ENCODE peak calls at places on chromosomes 16 and 17, in ten cellular contexts. W, L, F, E, M, B, Y, G, O and I are unnamed samples.

GRCh38 chr17:76529224-76529642 is 8.3 kb downstream of the CYGB start:
- DNase-seq in W (peak), L (no peak), F (no peak), E (peak), M (peak), B (peak), Y (no peak), G (peak), O (peak), I (no peak)

GRCh38 chr17:21304091-21304490 is 19.6 kb downstream of the MAP2K3 start:
- DNase-seq in W (no peak), L (peak), F (no peak), E (no peak), M (no peak), B (no peak), Y (no peak), G (no peak), O (no peak), I (no peak)

GRCh38 chr17:71405101-71405500 is 715.7 kb upstream of the SOX9 start:
- DNase-seq in W (no peak), L (peak), F (no peak), E (no peak), M (no peak), B (no peak), Y (no peak), G (no peak), O (no peak), I (no peak)

GRCh38 chr16:89435051-89435450 is 55.3 kb downstream of the ANKRD11 start:
- DNase-seq in W (no peak), L (no peak), F (no peak), E (no peak), M (no peak), B (no peak), Y (no peak), G (no peak), O (no peak), I (no peak)

GRCh38 chr17:50261051-50261915 is 13.0 kb upstream of the TMEM92 start:
- DNase-seq in W (no peak), L (peak), F (no peak), E (no peak), M (no peak), B (no peak), Y (no peak), G (no peak), O (no peak), I (no peak)

GRCh38 chr16:20899503-20900298 is 457 bp downstream of the DCUN1D3 start:
- DNase-seq in W (no peak), L (no peak), F (no peak), E (peak), M (no peak), B (no peak), Y (no peak), G (no peak), O (no peak), I (peak)

GRCh38 chr17:8912060-8912981 is 44.8 kb upstream of the PIK3R6 start:
- DNase-seq in W (no peak), L (no peak), F (no peak), E (no peak), M (no peak), B (no peak), Y (no peak), G (no peak), O (no peak), I (no peak)

GRCh38 chr16:2147981-2148671 is at the start of gene RAB26:
- DNase-seq in W (peak), L (peak), F (peak), E (peak), M (no peak), B (peak), Y (no peak), G (no peak), O (peak), I (peak)

GRCh38 chr17:31392856-31393748 is 1.6 kb downstream of the RAB11FIP4 start:
- DNase-seq in W (no peak), L (no peak), F (no peak), E (no peak), M (no peak), B (no peak), Y (no peak), G (no peak), O (no peak), I (no peak)

GRCh38 chr16:57760357-57761160 is 25.0 kb downstream of the KATNB1 start:
- DNase-seq in W (no peak), L (no peak), F (no peak), E (no peak), M (no peak), B (no peak), Y (no peak), G (no peak), O (no peak), I (peak)

GRCh38 chr17:35476283-35476820 is 27.8 kb upstream of the SLFN13 start:
- DNase-seq in W (no peak), L (no peak), F (no peak), E (no peak), M (no peak), B (no peak), Y (no peak), G (no peak), O (no peak), I (no peak)

GRCh38 chr16:31265329-31266245 is 5.8 kb downstream of the ITGAM start:
- DNase-seq in W (no peak), L (peak), F (peak), E (peak), M (peak), B (peak), Y (no peak), G (no peak), O (no peak), I (peak)
- TF ChIP-seq CTCF in W (no peak), L (no peak), F (peak), E (no peak), M (peak), B (no peak), Y (no peak), G (no peak), O (no peak), I (no peak)

GRCh38 chr17:539766-540165 is 174.9 kb downstream of the VPS53 start:
- DNase-seq in W (no peak), L (no peak), F (no peak), E (no peak), M (no peak), B (no peak), Y (no peak), G (no peak), O (no peak), I (no peak)
- TF ChIP-seq CTCF in W (no peak), L (no peak), F (no peak), E (no peak), M (no peak), B (no peak), Y (no peak), G (no peak), O (no peak), I (no peak)

DNA sequence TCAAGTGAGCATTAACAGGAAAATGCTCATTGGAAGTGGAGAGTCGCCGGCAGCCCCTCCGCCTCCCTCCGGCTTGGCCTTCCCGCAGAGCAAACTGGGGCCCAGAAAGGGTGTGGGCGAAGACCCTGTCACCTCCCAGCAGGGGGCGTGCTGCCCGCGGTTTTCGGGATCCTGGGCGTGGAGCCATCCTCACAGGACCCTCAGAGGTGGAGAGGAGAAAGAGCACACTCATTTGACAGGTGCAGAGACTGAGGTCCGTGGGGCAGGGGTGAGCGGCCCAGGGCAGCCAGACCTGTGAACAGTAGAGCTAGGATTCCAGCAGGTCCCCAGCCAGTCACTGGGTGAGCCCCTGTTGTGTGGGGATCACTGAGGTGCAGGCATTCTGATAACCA is 1002.9 kb downstream of the KCNJ18 start:
- DNase-seq in W (peak), L (no peak), F (no peak), E (no peak), M (no peak), B (no peak), Y (no peak), G (no peak), O (no peak), I (no peak)
- TF ChIP-seq CTCF in W (no peak), L (no peak), F (no peak), E (no peak), M (no peak), B (no peak), Y (peak), G (no peak), O (no peak), I (no peak)

GRCh38 chr17:60229189-60229802 is 79.5 kb downstream of the CA4 start:
- DNase-seq in W (no peak), L (no peak), F (peak), E (peak), M (no peak), B (peak), Y (peak), G (no peak), O (peak), I (no peak)
- TF ChIP-seq CTCF in W (no peak), L (no peak), F (no peak), E (no peak), M (no peak), B (no peak), Y (peak), G (no peak), O (no peak), I (no peak)

GRCh38 chr17:6521636-6522035 is 34.7 kb downstream of the PITPNM3 start:
- DNase-seq in W (no peak), L (no peak), F (no peak), E (no peak), M (no peak), B (no peak), Y (no peak), G (no peak), O (no peak), I (no peak)
- TF ChIP-seq CTCF in W (no peak), L (no peak), F (no peak), E (no peak), M (no peak), B (no peak), Y (no peak), G (no peak), O (no peak), I (no peak)

GRCh38 chr16:82160226-82160625 is 9.8 kb downstream of the MPHOSPH6 start:
- DNase-seq in W (no peak), L (no peak), F (no peak), E (no peak), M (no peak), B (no peak), Y (no peak), G (no peak), O (no peak), I (no peak)
- TF ChIP-seq CTCF in W (no peak), L (no peak), F (no peak), E (no peak), M (no peak), B (no peak), Y (no peak), G (no peak), O (no peak), I (no peak)